ENCODE peak calls at places on chromosome 14, in nine cellular contexts. X is GM19239; L is iris pigment epithelial cell; A is adipocyte; C is stimulated activated effector memory CD8-positive, alpha-beta T cell treated with anti-CD3 and anti-CD28 coated beads, Interleukin-12 subunit alpha, Interleukin-12 subunit beta, amount 100 ng/mL, for 72 hours; J is HEK293T; G is NCI-H510A; P is activated T-helper 1 cell treated with Interleukin-2 at 50 U/mL for 16 hours; O is GM04503. Q is an unnamed sample.
A peak's percentile ranks its signal among the peaks of the same experiment; 100 is the strongest.

GRCh38 chr14:102507891-102508312 is 1.7 kb downstream of the ANKRD9 start:
- DNase-seq in X (no peak), L (no peak), A (no peak), C (no peak), J (no peak), G (no peak), P (no peak), O (no peak), Q (no peak)

GRCh38 chr14:104277416-104278213 is 139.2 kb downstream of the KIF26A start:
- DNase-seq in X (no peak), L (no peak), A (no peak), C (no peak), J (no peak), G (no peak), P (no peak), O (no peak), Q (no peak)

GRCh38 chr14:51627313-51627712 is 24.4 kb upstream of the FRMD6 start:
- DNase-seq in X (no peak), L (no peak), A (no peak), C (no peak), J (no peak), G (peak; percentile 20), P (no peak), O (no peak), Q (no peak)

GRCh38 chr14:91059576-91060471 is 617 bp downstream of the RPS6KA5 start:
- DNase-seq in X (peak; percentile 58), L (no peak), A (peak; percentile 78), C (peak; percentile 83), J (peak; percentile 55), G (peak; percentile 59), P (peak; percentile 55), O (no peak), Q (no peak)

GRCh38 chr14:105864116-105864515 is 337.7 kb downstream of the TMEM121 start:
- DNase-seq in X (no peak), L (no peak), A (no peak), C (no peak), J (no peak), G (no peak), P (no peak), O (no peak), Q (no peak)

GRCh38 chr14:47549886-47550285 is 125.5 kb downstream of the MDGA2 start:
- DNase-seq in X (no peak), L (no peak), A (no peak), C (no peak), J (no peak), G (no peak), P (no peak), O (no peak), Q (no peak)

GRCh38 chr14:105091335-105092123 is 26.3 kb upstream of the GPR132 start:
- DNase-seq in X (no peak), L (no peak), A (peak; percentile 50), C (no peak), J (no peak), G (no peak), P (no peak), O (peak; percentile 32), Q (peak; percentile 95)

GRCh38 chr14:103408491-103409155 is 23.4 kb downstream of the MARK3 start:
- DNase-seq in X (no peak), L (peak; percentile 64), A (no peak), C (no peak), J (no peak), G (no peak), P (no peak), O (no peak), Q (no peak)